ENCODE peak calls at places on chromosomes 16 and 17, in four cellular contexts. C is AG04450, T is esophagus squamous epithelium, M is PC-9. B is an unnamed sample. For H3K27me3, the result is how much of the 10 kb centered on the place peaks cover.

GRCh38 chr16:8751481-8752311 is 45.7 kb downstream of the TMEM186 start:
- DNase-seq in M (peak), T (no peak), C (peak), B (peak)

GRCh38 chr17:8997994-8998628 is 23.2 kb upstream of the NTN1 start:
- DNase-seq in C (no peak), T (no peak), M (peak), B (peak)

GRCh38 chr17:10626378-10626777 is 30.7 kb downstream of the MYH3 start:
- DNase-seq in C (no peak), M (no peak), T (no peak), B (no peak)

GRCh38 chr17:77502626-77503292 is 362.0 kb downstream of the SEC14L1 start:
- DNase-seq in M (no peak), T (no peak), C (no peak), B (no peak)

GRCh38 chr16:31365131-31365865 is 10.3 kb downstream of the ITGAX start:
- DNase-seq in T (no peak), M (no peak), C (no peak), B (no peak)

GRCh38 chr16:31874354-31875111 is 926 bp downstream of the ZNF267 start:
- DNase-seq in M (peak), C (no peak), T (no peak), B (peak)

GRCh38 chr17:1365445-1366039 is 34.5 kb downstream of the YWHAE start:
- DNase-seq in T (no peak), M (peak), C (peak), B (peak)

GRCh38 chr16:23501291-23501690 is 9.0 kb downstream of the GGA2 start:
- DNase-seq in M (no peak), C (no peak), T (no peak), B (peak)

GRCh38 chr17:37743875-37744632 is 805 bp downstream of the HNF1B start:
- DNase-seq in T (no peak), C (no peak), M (no peak), B (no peak)

GRCh38 chr17:8121531-8122390 is 2.1 kb downstream of the HES7 start:
- DNase-seq in T (no peak), M (peak), C (no peak), B (no peak)

GRCh38 chr16:50744911-50745310 is 3.0 kb downstream of the CYLD start:
- DNase-seq in C (no peak), M (no peak), T (no peak), B (peak)

GRCh38 chr16:11251525-11252481 is 4.2 kb downstream of the SOCS1 start:
- DNase-seq in T (no peak), C (peak), M (no peak), B (peak)

DNA sequence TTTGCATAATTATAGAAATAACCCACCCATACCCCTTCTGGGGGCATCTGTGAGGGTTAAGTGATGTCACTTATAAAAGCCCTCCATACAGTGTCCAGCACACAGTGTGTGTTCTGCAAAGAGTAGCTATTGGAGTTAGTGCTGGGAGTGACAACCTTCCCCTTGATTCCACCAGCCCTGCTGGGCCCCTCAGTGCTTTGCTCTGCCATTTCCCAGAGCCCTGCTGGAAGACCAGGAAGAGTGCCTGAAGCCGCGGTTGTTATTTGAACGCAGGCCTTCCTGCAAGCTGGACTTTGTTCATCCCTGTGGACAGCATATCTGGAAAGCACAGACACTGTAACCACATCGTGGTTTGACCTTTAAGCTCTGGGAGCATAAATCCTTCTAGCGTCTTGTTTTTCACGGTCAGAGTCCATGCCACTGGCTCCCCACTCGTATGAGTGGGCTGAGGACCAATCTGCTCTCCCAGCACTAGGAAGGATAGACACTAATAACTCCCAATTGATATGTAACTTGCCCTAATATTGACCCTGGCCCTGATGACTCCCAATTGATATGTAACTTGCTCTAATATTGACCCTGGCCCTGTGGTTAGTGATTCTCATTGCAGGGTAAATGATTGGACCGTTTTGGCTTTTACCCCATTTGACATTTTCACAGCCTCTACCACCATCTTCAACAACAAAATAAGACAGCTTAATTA is 297.1 kb upstream of the MAF start:
- DNase-seq in C (no peak), T (no peak), M (no peak), B (no peak)
- TF ChIP-seq CTCF in C (no peak), T (no peak), M (no peak), B (no peak)

GRCh38 chr17:67381925-67382257 is 4.8 kb downstream of the PITPNC1 start:
- DNase-seq in M (no peak), C (no peak), T (no peak), B (no peak)
- H3K27me3 ChIP-seq in M (under half), C (under half), T (under half), B (under half)

GRCh38 chr17:53193044-53193443 is 629.7 kb upstream of the KIF2B start:
- DNase-seq in T (no peak), C (no peak), M (no peak), B (peak)
- H3K4me3 ChIP-seq in T (no peak), C (no peak), M (no peak), B (no peak)

GRCh38 chr16:89557230-89557935 is 3.1 kb upstream of the RPL13 start:
- DNase-seq in T (no peak), M (peak), C (no peak), B (peak)
- TF ChIP-seq CTCF in T (peak), M (peak), C (peak), B (peak)

GRCh38 chr16:86569843-86570447 is 3.3 kb downstream of the FOXC2 start:
- DNase-seq in M (no peak), T (no peak), C (no peak), B (no peak)

GRCh38 chr16:86566601-86566965 is at the start of gene FOXC2:
- DNase-seq in C (peak), M (no peak), T (no peak), B (peak)

GRCh38 chr16:86566966-86567700 is 504 bp downstream of the FOXC2 start:
- DNase-seq in T (no peak), M (no peak), C (no peak), B (no peak)

GRCh38 chr16:86568677-86569623 is 2.3 kb downstream of the FOXC2 start:
- DNase-seq in T (no peak), C (no peak), M (no peak), B (no peak)

DNA sequence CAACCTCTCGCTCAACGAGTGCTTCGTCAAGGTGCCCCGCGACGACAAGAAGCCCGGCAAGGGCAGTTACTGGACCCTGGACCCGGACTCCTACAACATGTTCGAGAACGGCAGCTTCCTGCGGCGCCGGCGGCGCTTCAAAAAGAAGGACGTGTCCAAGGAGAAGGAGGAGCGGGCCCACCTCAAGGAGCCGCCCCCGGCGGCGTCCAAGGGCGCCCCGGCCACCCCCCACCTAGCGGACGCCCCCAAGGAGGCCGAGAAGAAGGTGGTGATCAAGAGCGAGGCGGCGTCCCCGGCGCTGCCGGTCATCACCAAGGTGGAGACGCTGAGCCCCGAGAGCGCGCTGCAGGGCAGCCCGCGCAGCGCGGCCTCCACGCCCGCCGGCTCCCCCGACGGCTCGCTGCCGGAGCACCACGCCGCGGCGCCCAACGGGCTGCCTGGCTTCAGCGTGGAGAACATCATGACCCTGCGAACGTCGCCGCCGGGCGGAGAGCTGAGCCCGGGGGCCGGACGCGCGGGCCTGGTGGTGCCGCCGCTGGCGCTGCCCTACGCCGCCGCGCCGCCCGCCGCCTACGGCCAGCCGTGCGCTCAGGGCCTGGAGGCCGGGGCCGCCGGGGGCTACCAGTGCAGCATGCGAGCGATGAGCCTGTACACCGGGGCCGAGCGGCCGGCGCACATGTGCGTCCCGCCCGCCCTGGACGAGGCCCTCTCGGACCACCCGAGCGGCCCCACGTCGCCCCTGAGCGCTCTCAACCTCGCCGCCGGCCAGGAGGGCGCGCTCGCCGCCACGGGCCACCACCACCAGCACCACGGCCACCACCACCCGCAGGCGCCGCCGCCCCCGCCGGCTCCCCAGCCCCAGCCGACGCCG is 1.3 kb downstream of the FOXC2 start:
- DNase-seq in T (no peak), C (no peak), M (no peak), B (no peak)
- H3K27me3 ChIP-seq in T (under half), C (under half), M (half or more), B (under half)

DNA sequence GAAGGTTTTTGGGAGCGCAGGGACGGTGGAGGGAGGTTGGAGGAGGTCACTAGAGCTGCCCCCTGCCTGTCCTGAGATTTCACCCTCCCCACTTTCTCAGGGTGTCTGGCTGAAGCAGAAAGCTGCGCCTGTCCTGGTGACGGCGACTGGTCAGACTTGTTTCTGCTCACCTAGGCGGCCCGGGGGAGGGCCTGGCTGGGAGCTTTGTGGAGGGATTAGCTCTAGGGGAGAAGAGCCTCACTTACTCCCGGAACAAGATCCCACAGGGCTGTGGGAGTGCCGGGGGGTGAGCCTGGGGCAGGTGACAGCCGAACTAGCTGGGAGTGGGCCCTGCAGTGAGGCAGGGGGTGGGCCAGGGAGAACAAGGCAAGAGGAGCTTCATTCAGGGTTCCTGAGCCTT is 11.5 kb downstream of the NHERF1 start:
- DNase-seq in T (no peak), C (no peak), M (peak), B (peak)
- H3K4me3 ChIP-seq in T (peak), C (no peak), M (peak), B (no peak)

GRCh38 chr16:87410958-87411357 is 18.8 kb downstream of the MAP1LC3B start:
- DNase-seq in C (no peak), T (no peak), M (no peak), B (no peak)
- TF ChIP-seq CTCF in C (peak), T (no peak), M (no peak), B (no peak)

GRCh38 chr16:81385031-81385756 is 59.4 kb upstream of the CMIP start:
- DNase-seq in C (no peak), T (no peak), M (no peak), B (no peak)

GRCh38 chr16:81392011-81392410 is 52.6 kb upstream of the CMIP start:
- DNase-seq in M (no peak), T (no peak), C (no peak), B (no peak)

GRCh38 chr16:81384006-81384405 is 60.6 kb upstream of the CMIP start:
- DNase-seq in C (no peak), T (no peak), M (no peak), B (no peak)

DNA sequence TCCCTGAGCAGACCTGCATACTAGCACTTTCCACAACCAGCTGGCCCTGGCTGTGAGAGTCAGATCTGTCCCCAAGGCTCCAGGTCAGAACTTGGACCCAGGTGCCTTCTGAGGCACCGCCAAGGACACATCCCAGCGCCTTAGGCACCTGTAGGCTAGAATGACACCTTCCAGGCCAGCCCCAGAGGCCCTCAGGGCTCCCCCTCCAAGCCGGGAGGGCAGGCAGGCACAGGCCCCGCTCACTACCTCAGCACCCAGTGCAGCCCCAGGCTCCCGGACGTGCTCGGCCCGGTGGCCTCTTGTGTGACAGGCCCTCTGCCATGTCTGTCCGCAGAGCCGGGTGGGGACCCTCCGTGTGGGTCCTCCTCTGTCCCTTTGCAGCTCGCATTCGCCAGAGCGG is 56.3 kb upstream of the CMIP start:
- DNase-seq in C (no peak), M (no peak), T (no peak), B (no peak)
- H3K27me3 ChIP-seq in C (under half), M (under half), T (under half), B (under half)

DNA sequence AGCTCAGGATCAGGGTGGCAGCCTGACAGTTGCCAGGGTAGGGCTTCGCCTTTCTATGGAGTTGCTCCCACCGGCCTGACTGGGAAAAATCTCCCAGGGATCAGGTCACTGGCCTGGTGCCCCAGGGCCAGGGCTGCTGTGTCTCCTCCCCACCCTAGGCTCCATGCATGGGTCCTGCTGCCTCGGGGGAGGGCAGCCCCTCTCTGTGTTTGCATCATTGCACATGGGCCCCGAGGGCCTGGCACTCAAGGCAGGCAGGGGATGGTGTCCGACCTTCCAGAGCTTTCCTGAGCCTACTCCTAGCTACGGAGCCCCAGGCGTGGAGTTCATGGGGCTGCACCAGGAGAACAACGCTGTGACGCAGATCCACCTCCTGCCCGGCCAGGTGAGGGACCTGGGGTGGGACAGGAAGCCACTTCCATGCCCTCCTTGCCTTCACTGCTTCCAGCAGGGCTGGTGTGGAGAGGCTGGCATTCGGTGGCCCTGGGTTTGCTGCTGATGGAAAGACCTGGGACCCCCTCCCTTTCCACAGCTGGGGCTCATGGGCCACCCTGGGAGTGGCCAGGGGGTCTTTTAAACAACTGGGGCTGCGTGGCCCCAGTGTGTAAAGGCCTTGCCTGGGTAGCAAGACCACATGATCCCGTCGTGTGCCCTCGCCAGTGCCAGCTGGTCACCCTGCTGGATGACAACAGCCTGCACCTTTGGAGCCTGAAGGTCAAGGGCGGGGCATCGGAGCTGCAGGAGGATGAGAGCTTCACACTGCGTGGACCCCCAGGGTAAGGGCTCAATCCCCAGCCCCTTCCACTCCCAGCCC is 29.5 kb upstream of the MYO15B start:
- DNase-seq in M (no peak), C (no peak), T (no peak), B (no peak)
- H3K4me3 ChIP-seq in M (no peak), C (no peak), T (no peak), B (no peak)

B was measured in bronchial epithelial cell.